ENCODE peak calls at places on chromosome 18, in four cellular contexts. E is GM13976, V is HFF-Myc, P is astrocyte. G is an unnamed sample.

GRCh38 chr18:6728809-6729246 is 688 bp upstream of the ARHGAP28 start:
- DNase-seq in P (peak; percentile 12), E (no peak), V (no peak), G (no peak)

GRCh38 chr18:79953921-79954651 is 2.6 kb upstream of the SLC66A2 start:
- DNase-seq in E (no peak), P (no peak), V (no peak), G (no peak)

GRCh38 chr18:55018602-55019001 is 59.3 kb upstream of the CCDC68 start:
- DNase-seq in P (peak; percentile 69), E (no peak), V (peak; percentile 67), G (no peak)

GRCh38 chr18:38330573-38330972 is 765.0 kb upstream of the CELF4 start:
- DNase-seq in E (no peak), V (no peak), P (no peak), G (no peak)

GRCh38 chr18:64110692-64111480 is 38.0 kb downstream of the LINC00305 start:
- DNase-seq in V (no peak), E (no peak), P (no peak), G (no peak)

GRCh38 chr18:61748024-61748423 is 144.8 kb downstream of the RNF152 start:
- DNase-seq in V (no peak), P (no peak), E (no peak), G (no peak)

GRCh38 chr18:45830917-45831316 is 5.4 kb downstream of the SIGLEC15 start:
- DNase-seq in V (no peak), E (no peak), P (no peak), G (no peak)

GRCh38 chr18:36580266-36580665 is 248.5 kb downstream of the TPGS2 start:
- DNase-seq in P (peak; percentile 51), E (no peak), V (peak; percentile 31), G (no peak)

GRCh38 chr18:22417496-22418188 is at the start of gene CTAGE1:
- DNase-seq in V (no peak), E (no peak), P (peak; percentile 67), G (no peak)

GRCh38 chr18:37634516-37634915 is 68.9 kb upstream of the CELF4 start:
- DNase-seq in V (no peak), E (no peak), P (no peak), G (no peak)

GRCh38 chr18:34658101-34658500 is 52.0 kb upstream of the DTNA start:
- DNase-seq in P (no peak), V (no peak), E (no peak), G (no peak)

GRCh38 chr18:33960393-33960792 is 264.3 kb downstream of the NOL4 start:
- DNase-seq in V (no peak), E (no peak), P (no peak), G (no peak)

GRCh38 chr18:9280854-9281253 is 53.7 kb upstream of the TWSG1 start:
- DNase-seq in P (no peak), E (no peak), V (no peak), G (no peak)

GRCh38 chr18:51988277-51988676 is 351.7 kb upstream of the DCC start:
- DNase-seq in P (no peak), V (no peak), E (no peak), G (no peak)

DNA sequence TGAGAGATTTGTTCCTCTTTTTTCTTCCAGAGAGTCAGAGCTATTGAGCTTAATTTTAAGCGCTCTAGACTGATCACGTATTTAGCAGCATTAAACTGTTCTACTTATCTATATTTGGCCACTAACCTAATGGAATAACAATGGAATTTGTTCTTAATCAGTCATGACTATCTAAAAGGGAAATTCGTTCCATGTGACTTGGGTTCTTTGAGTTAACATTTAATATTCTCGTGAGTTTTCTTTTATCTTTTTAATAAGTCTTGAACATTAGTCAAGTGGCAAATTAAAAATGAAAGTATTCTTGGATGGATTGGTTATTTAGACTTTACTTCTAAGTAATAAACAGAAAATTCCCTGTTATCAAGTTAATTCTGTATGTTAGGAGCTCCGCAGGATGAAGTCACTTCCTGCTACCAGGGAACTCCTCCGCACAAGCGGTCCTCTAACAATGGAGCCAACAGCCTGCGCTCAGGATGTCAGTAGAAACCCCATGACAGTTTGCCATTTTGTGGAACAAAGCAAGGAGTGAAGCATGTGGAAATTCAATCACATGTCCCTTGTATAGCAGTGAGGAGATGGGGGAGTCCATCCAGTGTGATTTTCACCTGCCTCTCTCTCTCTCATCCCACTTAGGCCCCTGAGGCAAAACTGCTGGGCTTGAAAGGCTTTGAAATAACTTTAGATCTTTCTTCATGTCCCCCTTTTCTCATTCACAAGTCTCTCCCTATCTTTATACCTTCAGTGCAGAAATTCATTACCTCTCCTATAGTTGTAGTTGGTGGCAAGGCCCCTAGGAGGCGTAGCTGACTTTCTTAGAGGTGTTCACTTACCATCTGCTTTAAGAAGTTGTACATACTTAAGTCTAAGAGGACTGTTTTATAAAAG is 138.1 kb downstream of the WDR7 start:
- DNase-seq in P (no peak), E (peak; percentile 29), V (no peak), G (peak; percentile 19)
- TF ChIP-seq CTCF in P (peak; percentile 40), E (peak; percentile 46), V (peak; percentile 62), G (peak; percentile 43)

GRCh38 chr18:48345596-48345995 is 63.6 kb downstream of the ZBTB7C start:
- DNase-seq in E (no peak), V (no peak), P (no peak), G (no peak)
- TF ChIP-seq CTCF in E (no peak), V (peak; percentile 43), P (peak; percentile 26), G (no peak)

GRCh38 chr18:50341443-50341842 is 33.4 kb upstream of the SKA1 start:
- DNase-seq in V (no peak), P (no peak), E (no peak), G (no peak)

GRCh38 chr18:50338122-50338521 is 36.7 kb upstream of the SKA1 start:
- DNase-seq in V (no peak), E (no peak), P (no peak), G (no peak)

GRCh38 chr18:50334546-50335152 is 40.2 kb upstream of the SKA1 start:
- DNase-seq in E (no peak), V (no peak), P (no peak), G (no peak)

GRCh38 chr18:50338676-50339075 is 36.2 kb upstream of the SKA1 start:
- DNase-seq in V (no peak), E (no peak), P (no peak), G (no peak)

DNA sequence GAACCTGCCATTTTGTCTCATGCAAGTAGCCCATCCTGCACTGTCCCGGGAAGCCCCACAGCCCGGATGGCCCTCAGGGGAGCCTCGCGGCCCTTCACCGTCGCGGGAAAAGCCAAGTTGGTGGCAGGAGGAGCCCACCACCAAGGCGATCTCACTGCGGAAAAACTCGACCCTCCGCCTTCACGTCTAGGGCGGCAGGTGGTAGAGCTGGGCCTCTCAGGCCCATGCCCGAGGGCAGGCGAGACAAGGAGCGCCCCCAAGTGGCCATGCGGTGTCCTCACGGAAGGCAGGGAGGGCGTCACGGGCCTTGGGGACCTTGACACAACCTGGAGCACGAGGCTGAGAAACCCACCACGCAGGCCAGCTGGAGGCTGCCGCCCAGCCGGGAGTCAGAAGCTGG is 34.8 kb upstream of the SKA1 start:
- DNase-seq in V (no peak), E (no peak), P (no peak), G (no peak)
- TF ChIP-seq CTCF in V (peak; percentile 12), E (no peak), P (no peak), G (no peak)

GRCh38 chr18:13003466-13003896 is 12.3 kb downstream of the CEP192 start:
- DNase-seq in P (peak; percentile 62), V (peak; percentile 89), E (no peak), G (peak; percentile 33)

GRCh38 chr18:12998332-12999060 is 7.3 kb downstream of the CEP192 start:
- DNase-seq in E (no peak), P (no peak), V (no peak), G (no peak)

GRCh38 chr18:13005289-13005688 is 14.1 kb downstream of the CEP192 start:
- DNase-seq in E (no peak), V (no peak), P (no peak), G (no peak)

GRCh38 chr18:13006731-13007550 is 15.8 kb downstream of the CEP192 start:
- DNase-seq in E (no peak), P (no peak), V (no peak), G (no peak)

DNA sequence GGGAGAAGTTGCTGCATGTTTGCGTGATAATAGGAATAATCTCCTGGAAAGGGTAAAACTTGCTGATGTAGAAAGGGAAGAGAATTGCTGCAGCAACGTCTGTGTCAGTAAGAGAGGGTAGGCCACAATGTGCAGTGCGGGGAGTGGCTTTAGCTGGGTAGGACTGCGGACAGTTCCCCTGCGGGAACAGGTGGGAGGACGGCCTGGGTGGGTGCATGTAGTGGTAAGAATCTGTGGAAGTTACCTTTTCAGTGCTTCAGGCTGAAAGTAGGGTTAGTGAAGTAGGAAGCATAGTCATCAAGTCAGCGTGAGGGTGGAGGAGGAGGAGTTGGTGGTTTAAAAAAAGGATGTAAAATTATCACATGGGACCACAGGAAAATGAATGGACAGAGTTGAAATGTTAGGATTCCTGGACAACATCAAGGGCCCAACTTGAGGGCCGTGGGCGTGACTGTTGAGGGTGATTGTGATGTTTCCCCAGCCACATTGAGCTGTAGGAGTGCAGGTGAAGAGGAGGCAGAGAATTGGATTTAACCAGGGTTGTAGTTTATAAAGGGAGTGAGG is 13.2 kb downstream of the CEP192 start:
- DNase-seq in E (no peak), P (no peak), V (no peak), G (no peak)
- TF ChIP-seq CTCF in E (no peak), P (no peak), V (no peak), G (no peak)

GRCh38 chr18:75405341-75405740 is 22.2 kb downstream of the SMIM21 start:
- DNase-seq in E (no peak), P (peak; percentile 49), V (no peak), G (no peak)

GRCh38 chr18:75410611-75411010 is 16.9 kb downstream of the SMIM21 start:
- DNase-seq in P (no peak), V (no peak), E (no peak), G (no peak)

GRCh38 chr18:75406491-75407445 is 20.7 kb downstream of the SMIM21 start:
- DNase-seq in V (no peak), E (no peak), P (peak; percentile 10), G (no peak)

GRCh38 chr18:75407468-75408437 is 19.8 kb downstream of the SMIM21 start:
- DNase-seq in E (no peak), V (no peak), P (peak; percentile 30), G (no peak)

DNA sequence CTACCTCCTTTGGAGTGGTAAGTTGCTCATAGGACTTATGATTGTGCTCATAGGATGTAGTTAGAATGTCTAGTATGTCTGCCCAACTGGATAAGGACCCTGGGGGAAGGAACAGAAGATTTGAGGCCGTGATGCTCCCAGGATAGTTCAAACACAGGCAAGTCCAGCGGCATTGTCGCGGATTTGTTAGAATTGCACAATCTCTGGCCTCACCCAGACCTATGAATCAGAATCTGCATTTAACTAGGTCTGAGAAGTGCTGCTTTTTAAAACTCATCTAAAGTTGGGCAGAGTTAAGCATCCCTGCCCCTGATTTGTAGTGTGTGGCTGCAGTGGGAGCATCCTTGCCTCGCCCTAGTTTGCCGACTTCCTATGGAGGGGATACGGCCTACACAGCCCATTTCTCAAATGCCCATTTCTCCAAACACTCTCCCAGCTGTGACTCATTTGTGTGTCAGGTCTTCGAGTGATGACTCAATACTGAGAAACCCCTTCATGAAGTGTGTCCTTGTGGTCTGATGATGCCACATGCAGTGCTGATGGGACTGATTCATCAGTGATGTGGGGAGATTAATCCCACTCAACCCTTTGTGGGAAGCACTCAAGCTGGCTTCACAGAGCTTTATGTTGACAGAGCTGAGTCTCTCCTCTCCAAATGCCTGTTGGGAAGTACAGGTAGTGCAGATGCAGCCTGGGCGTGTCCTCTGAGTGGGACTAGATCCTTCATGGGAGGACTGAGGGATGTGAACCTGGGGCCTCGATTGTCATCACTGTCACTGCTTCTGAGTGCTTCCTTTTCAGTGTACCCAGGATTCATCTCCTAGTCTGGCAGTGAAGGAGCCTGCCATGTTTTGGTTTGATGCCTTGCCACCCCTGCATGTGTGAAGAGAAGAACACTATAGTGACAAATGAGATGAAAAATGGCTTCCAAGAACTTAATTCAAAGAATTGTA is 18.7 kb downstream of the SMIM21 start:
- DNase-seq in V (peak; percentile 96), E (no peak), P (peak; percentile 99), G (no peak)
- TF ChIP-seq CTCF in V (no peak), E (no peak), P (no peak), G (no peak)